ENCODE peak calls at places on chromosomes 3 and 15, in five cellular contexts. X is NCI-H345; W is activated T-cell treated with anti-CD3 and anti-CD28 coated beads, Interleukin-2, amount 50 U/mL, for 72 hours; U is glutamatergic neuron; V is SJSA1. K is an unnamed sample.
A peak's percentile ranks its signal among the peaks of the same experiment; 100 is the strongest.

GRCh38 chr3:145716519-145716918 is 444.5 kb downstream of the PLOD2 start:
- DNase-seq in X (no peak), W (no peak), U (no peak), V (no peak), K (no peak)

GRCh38 chr3:63921741-63922482 is 9.7 kb upstream of the SCAANT1 start:
- DNase-seq in X (no peak), W (no peak), U (no peak), V (no peak), K (no peak)

GRCh38 chr3:150783334-150783733 is 20.4 kb upstream of the SIAH2 start:
- DNase-seq in X (no peak), W (no peak), U (no peak), V (no peak), K (no peak)

GRCh38 chr15:39922450-39923092 is 2.5 kb upstream of the GPR176 start:
- DNase-seq in X (peak; percentile 30), W (no peak), U (no peak), V (no peak), K (no peak)

GRCh38 chr15:70016511-70016994 is 81.2 kb downstream of the TLE3 start:
- DNase-seq in X (no peak), W (no peak), U (no peak), V (no peak), K (no peak)

GRCh38 chr3:126521122-126521891 is 2.6 kb upstream of the CHST13 start:
- DNase-seq in X (no peak), W (no peak), U (peak; percentile 16), V (no peak), K (peak; percentile 48)

GRCh38 chr15:59349715-59350420 is 22.8 kb downstream of the MYO1E start:
- DNase-seq in X (no peak), W (peak; percentile 7), U (no peak), V (peak; percentile 81), K (no peak)

GRCh38 chr3:122892561-122892960 is 97.7 kb downstream of the SLC49A4 start:
- DNase-seq in X (no peak), W (no peak), U (no peak), V (no peak), K (no peak)

GRCh38 chr15:53611145-53611920 is 148.1 kb downstream of the WDR72 start:
- DNase-seq in X (no peak), W (no peak), U (no peak), V (peak; percentile 25), K (no peak)

GRCh38 chr3:85007195-85008094 is 48.7 kb downstream of the CADM2 start:
- DNase-seq in X (no peak), W (no peak), U (no peak), V (no peak), K (no peak)

GRCh38 chr3:23668430-23668904 is 137.3 kb upstream of the UBE2E1 start:
- DNase-seq in X (no peak), W (no peak), U (no peak), V (peak; percentile 81), K (no peak)

GRCh38 chr15:75151214-75152128 is 50.2 kb upstream of the C15orf39 start:
- DNase-seq in X (no peak), W (no peak), U (no peak), V (no peak), K (no peak)

GRCh38 chr3:52614689-52615088 is 71.0 kb downstream of the PBRM1 start:
- DNase-seq in X (no peak), W (no peak), U (no peak), V (no peak), K (no peak)

K was measured in dorsolateral prefrontal cortex.